ENCODE peak calls at places on chromosomes 6 and 20, in six cellular contexts. One of them, this sample, is unnamed.

GRCh38 chr6:65531545-65531944 is 175.5 kb downstream of the EYS start:
- DNase-seq in mammary epithelial cell: no peak
- DNase-seq in lower leg skin: no peak
- DNase-seq in glutamatergic neuron: no peak
- DNase-seq in kidney: no peak
- DNase-seq in left ventricle myocardium inferior: no peak
- DNase-seq in this sample: no peak

GRCh38 chr20:50001784-50002311 is 19.1 kb downstream of the SNAI1 start:
- DNase-seq in lower leg skin: no peak
- DNase-seq in kidney: no peak
- DNase-seq in left ventricle myocardium inferior: no peak
- DNase-seq in glutamatergic neuron: no peak
- DNase-seq in mammary epithelial cell: no peak
- DNase-seq in this sample: no peak

GRCh38 chr6:136012198-136012884 is 160.8 kb downstream of the PDE7B start:
- DNase-seq in left ventricle myocardium inferior: no peak
- DNase-seq in lower leg skin: no peak
- DNase-seq in glutamatergic neuron: no peak
- DNase-seq in kidney: no peak
- DNase-seq in mammary epithelial cell: no peak
- DNase-seq in this sample: no peak

GRCh38 chr6:81487489-81487888 is 265.0 kb downstream of the TENT5A start:
- DNase-seq in glutamatergic neuron: peak
- DNase-seq in lower leg skin: no peak
- DNase-seq in kidney: peak
- DNase-seq in left ventricle myocardium inferior: peak
- DNase-seq in mammary epithelial cell: no peak
- DNase-seq in this sample: no peak

GRCh38 chr20:46139243-46139889 is 21.3 kb downstream of the CD40 start:
- DNase-seq in lower leg skin: no peak
- DNase-seq in kidney: no peak
- DNase-seq in glutamatergic neuron: no peak
- DNase-seq in mammary epithelial cell: no peak
- DNase-seq in left ventricle myocardium inferior: no peak
- DNase-seq in this sample: no peak

GRCh38 chr20:59027746-59028320 is 4.3 kb downstream of the ATP5F1E start:
- DNase-seq in kidney: no peak
- DNase-seq in lower leg skin: no peak
- DNase-seq in mammary epithelial cell: peak
- DNase-seq in left ventricle myocardium inferior: no peak
- DNase-seq in glutamatergic neuron: no peak
- DNase-seq in this sample: no peak

GRCh38 chr6:34982424-34982852 is 93.4 kb downstream of the ANKS1A start:
- DNase-seq in glutamatergic neuron: no peak
- DNase-seq in left ventricle myocardium inferior: no peak
- DNase-seq in kidney: no peak
- DNase-seq in lower leg skin: no peak
- DNase-seq in mammary epithelial cell: no peak
- DNase-seq in this sample: no peak

GRCh38 chr20:53070714-53071392 is 98.7 kb downstream of the TSHZ2 start:
- DNase-seq in lower leg skin: no peak
- DNase-seq in glutamatergic neuron: no peak
- DNase-seq in kidney: no peak
- DNase-seq in mammary epithelial cell: no peak
- DNase-seq in left ventricle myocardium inferior: no peak
- DNase-seq in this sample: no peak

GRCh38 chr20:46709459-46710148 is at the start of gene SLC2A10:
- DNase-seq in lower leg skin: no peak
- DNase-seq in mammary epithelial cell: no peak
- DNase-seq in left ventricle myocardium inferior: peak
- DNase-seq in glutamatergic neuron: peak
- DNase-seq in kidney: peak
- DNase-seq in this sample: peak

GRCh38 chr6:144395014-144395413 is 109.9 kb downstream of the UTRN start:
- DNase-seq in lower leg skin: no peak
- DNase-seq in kidney: no peak
- DNase-seq in left ventricle myocardium inferior: no peak
- DNase-seq in mammary epithelial cell: peak
- DNase-seq in glutamatergic neuron: no peak
- DNase-seq in this sample: no peak

GRCh38 chr6:36954262-36954931 is at the start of gene PI16:
- DNase-seq in kidney: peak
- DNase-seq in mammary epithelial cell: no peak
- DNase-seq in left ventricle myocardium inferior: no peak
- DNase-seq in lower leg skin: no peak
- DNase-seq in glutamatergic neuron: no peak
- DNase-seq in this sample: no peak

GRCh38 chr6:115891111-115891669 is 169.5 kb downstream of the FRK start:
- DNase-seq in glutamatergic neuron: no peak
- DNase-seq in lower leg skin: no peak
- DNase-seq in left ventricle myocardium inferior: no peak
- DNase-seq in mammary epithelial cell: peak
- DNase-seq in kidney: no peak
- DNase-seq in this sample: no peak

GRCh38 chr20:62908971-62909791 is 17.1 kb downstream of the DIDO1 start:
- DNase-seq in glutamatergic neuron: no peak
- DNase-seq in left ventricle myocardium inferior: no peak
- DNase-seq in mammary epithelial cell: no peak
- DNase-seq in kidney: peak
- DNase-seq in lower leg skin: no peak
- DNase-seq in this sample: no peak

GRCh38 chr6:89966913-89967312 is 72.6 kb downstream of the GJA10 start:
- DNase-seq in kidney: no peak
- DNase-seq in mammary epithelial cell: no peak
- DNase-seq in glutamatergic neuron: no peak
- DNase-seq in left ventricle myocardium inferior: no peak
- DNase-seq in lower leg skin: no peak
- DNase-seq in this sample: no peak

GRCh38 chr6:27545271-27546046 is 72.6 kb upstream of the ZNF184 start:
- DNase-seq in kidney: no peak
- DNase-seq in glutamatergic neuron: no peak
- DNase-seq in left ventricle myocardium inferior: no peak
- DNase-seq in lower leg skin: no peak
- DNase-seq in mammary epithelial cell: peak
- DNase-seq in this sample: peak

GRCh38 chr6:15479761-15480160 is 183.1 kb downstream of the DTNBP1 start:
- DNase-seq in kidney: no peak
- DNase-seq in glutamatergic neuron: no peak
- DNase-seq in mammary epithelial cell: peak
- DNase-seq in left ventricle myocardium inferior: no peak
- DNase-seq in lower leg skin: no peak
- DNase-seq in this sample: no peak

GRCh38 chr6:108113557-108114519 is 39.3 kb upstream of the OSTM1 start:
- DNase-seq in glutamatergic neuron: peak
- DNase-seq in left ventricle myocardium inferior: peak
- DNase-seq in mammary epithelial cell: peak
- DNase-seq in lower leg skin: no peak
- DNase-seq in kidney: no peak
- DNase-seq in this sample: peak

GRCh38 chr20:11917663-11918062 is at the start of gene BTBD3:
- DNase-seq in glutamatergic neuron: peak
- DNase-seq in kidney: peak
- DNase-seq in mammary epithelial cell: peak
- DNase-seq in lower leg skin: peak
- DNase-seq in left ventricle myocardium inferior: peak
- DNase-seq in this sample: no peak

GRCh38 chr20:6829510-6830116 is 62.1 kb downstream of the BMP2 start:
- DNase-seq in mammary epithelial cell: peak
- DNase-seq in lower leg skin: no peak
- DNase-seq in kidney: no peak
- DNase-seq in left ventricle myocardium inferior: no peak
- DNase-seq in glutamatergic neuron: no peak
- DNase-seq in this sample: no peak

GRCh38 chr20:53993310-53993709 is 77.1 kb downstream of the BCAS1 start:
- DNase-seq in glutamatergic neuron: no peak
- DNase-seq in left ventricle myocardium inferior: no peak
- DNase-seq in kidney: no peak
- DNase-seq in mammary epithelial cell: no peak
- DNase-seq in lower leg skin: no peak
- DNase-seq in this sample: no peak

GRCh38 chr6:82143041-82143481 is 104.5 kb downstream of the IBTK start:
- DNase-seq in left ventricle myocardium inferior: no peak
- DNase-seq in mammary epithelial cell: no peak
- DNase-seq in kidney: no peak
- DNase-seq in glutamatergic neuron: no peak
- DNase-seq in lower leg skin: peak
- DNase-seq in this sample: no peak

GRCh38 chr20:48648482-48649051 is 179.2 kb downstream of the PREX1 start:
- DNase-seq in mammary epithelial cell: no peak
- DNase-seq in glutamatergic neuron: no peak
- DNase-seq in left ventricle myocardium inferior: peak
- DNase-seq in kidney: no peak
- DNase-seq in lower leg skin: no peak
- DNase-seq in this sample: no peak

GRCh38 chr6:47106721-47107197 is 64.6 kb upstream of the ADGRF1 start:
- DNase-seq in kidney: no peak
- DNase-seq in mammary epithelial cell: peak
- DNase-seq in left ventricle myocardium inferior: no peak
- DNase-seq in glutamatergic neuron: no peak
- DNase-seq in lower leg skin: no peak
- DNase-seq in this sample: no peak

GRCh38 chr6:148649454-148649963 is 97.3 kb upstream of the UST start:
- DNase-seq in lower leg skin: no peak
- DNase-seq in glutamatergic neuron: no peak
- DNase-seq in mammary epithelial cell: no peak
- DNase-seq in kidney: no peak
- DNase-seq in left ventricle myocardium inferior: no peak
- DNase-seq in this sample: no peak

GRCh38 chr6:144012534-144012933 is 4.5 kb upstream of the PLAGL1 start:
- DNase-seq in left ventricle myocardium inferior: no peak
- DNase-seq in mammary epithelial cell: peak
- DNase-seq in glutamatergic neuron: no peak
- DNase-seq in lower leg skin: no peak
- DNase-seq in kidney: no peak
- DNase-seq in this sample: no peak

DNA sequence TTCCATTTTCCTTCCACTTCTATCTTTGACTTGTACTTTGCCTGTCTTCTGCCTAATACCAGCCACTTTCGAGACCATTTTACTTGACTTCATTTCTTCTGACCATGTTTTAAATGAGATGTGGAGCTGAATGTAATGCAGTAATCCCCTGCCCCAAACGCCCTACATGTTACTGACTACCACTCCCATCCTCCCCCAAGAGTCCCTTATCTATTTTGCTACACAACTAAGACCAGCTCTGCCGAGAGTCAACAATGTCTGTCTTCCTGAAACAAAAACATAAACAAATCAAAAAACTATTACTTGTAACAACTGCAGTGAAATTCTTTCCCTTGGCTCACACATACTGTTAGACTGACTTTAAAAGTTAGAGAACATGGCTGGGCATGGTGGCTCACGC is 27.1 kb upstream of the KIAA1586 start:
- DNase-seq in lower leg skin: no peak
- DNase-seq in left ventricle myocardium inferior: no peak
- DNase-seq in mammary epithelial cell: no peak
- DNase-seq in kidney: no peak
- DNase-seq in glutamatergic neuron: no peak
- DNase-seq in this sample: no peak
- TF ChIP-seq CTCF in lower leg skin: no peak
- TF ChIP-seq CTCF in left ventricle myocardium inferior: no peak
- TF ChIP-seq CTCF in mammary epithelial cell: no peak
- TF ChIP-seq CTCF in kidney: no peak
- TF ChIP-seq CTCF in glutamatergic neuron: no peak
- TF ChIP-seq CTCF in this sample: no peak

GRCh38 chr6:145890422-145890821 is 73.7 kb downstream of the SHPRH start:
- DNase-seq in left ventricle myocardium inferior: no peak
- DNase-seq in glutamatergic neuron: no peak
- DNase-seq in lower leg skin: no peak
- DNase-seq in kidney: no peak
- DNase-seq in mammary epithelial cell: no peak
- DNase-seq in this sample: no peak

GRCh38 chr6:145886228-145886956 is 71.8 kb upstream of the FBXO30 start:
- DNase-seq in glutamatergic neuron: no peak
- DNase-seq in kidney: no peak
- DNase-seq in left ventricle myocardium inferior: no peak
- DNase-seq in mammary epithelial cell: no peak
- DNase-seq in lower leg skin: no peak
- DNase-seq in this sample: no peak

GRCh38 chr6:145891126-145891525 is 73.0 kb downstream of the SHPRH start:
- DNase-seq in mammary epithelial cell: no peak
- DNase-seq in lower leg skin: no peak
- DNase-seq in glutamatergic neuron: no peak
- DNase-seq in kidney: no peak
- DNase-seq in left ventricle myocardium inferior: no peak
- DNase-seq in this sample: no peak

GRCh38 chr6:145891565-145891964 is 72.6 kb downstream of the SHPRH start:
- DNase-seq in kidney: no peak
- DNase-seq in lower leg skin: no peak
- DNase-seq in mammary epithelial cell: no peak
- DNase-seq in glutamatergic neuron: no peak
- DNase-seq in left ventricle myocardium inferior: no peak
- DNase-seq in this sample: no peak

DNA sequence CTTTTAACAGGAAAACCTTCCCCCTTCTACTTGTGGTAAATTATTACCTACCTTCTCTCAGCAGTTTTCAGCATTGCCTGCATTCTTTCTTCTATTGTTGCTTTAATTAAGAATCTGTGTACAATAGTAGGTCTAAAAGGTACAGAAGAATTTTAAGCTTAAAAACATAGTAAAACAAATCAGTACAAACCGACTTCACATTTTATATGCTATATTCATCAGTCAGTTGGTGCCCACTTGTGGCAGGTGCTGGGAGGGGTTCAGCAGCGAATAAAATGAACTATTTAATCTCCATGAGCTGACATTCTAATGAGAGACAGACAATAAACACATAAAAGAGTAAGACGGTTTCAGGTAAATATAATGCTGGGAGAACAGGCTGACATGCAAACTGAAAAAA is 73.4 kb upstream of the FBXO30 start:
- DNase-seq in lower leg skin: no peak
- DNase-seq in glutamatergic neuron: no peak
- DNase-seq in mammary epithelial cell: no peak
- DNase-seq in left ventricle myocardium inferior: peak
- DNase-seq in kidney: no peak
- DNase-seq in this sample: no peak
- TF ChIP-seq CTCF in lower leg skin: no peak
- TF ChIP-seq CTCF in glutamatergic neuron: no peak
- TF ChIP-seq CTCF in mammary epithelial cell: peak
- TF ChIP-seq CTCF in left ventricle myocardium inferior: peak
- TF ChIP-seq CTCF in kidney: peak
- TF ChIP-seq CTCF in this sample: peak

GRCh38 chr6:84137989-84138575 is 89.4 kb downstream of the CEP162 start:
- DNase-seq in left ventricle myocardium inferior: no peak
- DNase-seq in lower leg skin: no peak
- DNase-seq in glutamatergic neuron: no peak
- DNase-seq in kidney: no peak
- DNase-seq in mammary epithelial cell: peak
- DNase-seq in this sample: no peak
- TF ChIP-seq CTCF in left ventricle myocardium inferior: no peak
- TF ChIP-seq CTCF in lower leg skin: no peak
- TF ChIP-seq CTCF in glutamatergic neuron: no peak
- TF ChIP-seq CTCF in kidney: no peak
- TF ChIP-seq CTCF in mammary epithelial cell: no peak
- TF ChIP-seq CTCF in this sample: no peak

DNA sequence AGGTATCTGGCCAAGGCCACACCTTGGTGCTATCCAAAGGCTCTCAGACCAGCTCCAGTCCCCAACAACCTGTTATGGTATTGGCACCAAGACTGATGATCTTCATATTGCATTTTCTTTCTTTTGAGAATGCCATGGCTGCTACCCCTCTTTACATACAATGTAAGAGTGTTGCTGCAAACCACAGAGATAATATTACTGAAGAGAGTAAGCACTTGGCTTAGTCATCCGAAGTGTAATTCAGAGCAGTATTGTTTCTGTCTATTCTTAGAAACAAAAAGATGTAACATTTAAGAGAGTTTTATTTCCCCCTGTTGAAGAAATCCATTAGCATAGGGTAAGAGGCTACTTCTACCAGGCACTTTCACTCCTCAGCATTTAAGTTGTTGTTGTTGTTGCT is 212.5 kb downstream of the C6orf118 start:
- DNase-seq in glutamatergic neuron: no peak
- DNase-seq in kidney: no peak
- DNase-seq in lower leg skin: no peak
- DNase-seq in mammary epithelial cell: no peak
- DNase-seq in left ventricle myocardium inferior: no peak
- DNase-seq in this sample: no peak
- TF ChIP-seq CTCF in glutamatergic neuron: no peak
- TF ChIP-seq CTCF in kidney: no peak
- TF ChIP-seq CTCF in lower leg skin: no peak
- TF ChIP-seq CTCF in mammary epithelial cell: no peak
- TF ChIP-seq CTCF in left ventricle myocardium inferior: no peak
- TF ChIP-seq CTCF in this sample: no peak

This sample was measured in neural crest cell.